ENCODE peak calls at places on chromosomes 6 and 20, in seven cellular contexts. C is cardiac fibroblast; O is heart left ventricle; Z is CD8-positive, alpha-beta T cell; U is choroid plexus epithelial cell; G is bronchial epithelial cell; S is upper lobe of right lung. Y is an unnamed sample.
A peak's percentile ranks its signal among the peaks of the same experiment; 100 is the strongest.

GRCh38 chr6:80872194-80872950 is 765.9 kb downstream of the BCKDHB start:
- DNase-seq in U (peak; percentile 78), S (no peak), Z (no peak), G (no peak), C (peak; percentile 22), O (peak; percentile 39), Y (no peak)

GRCh38 chr6:15500901-15501805 is 161.7 kb downstream of the DTNBP1 start:
- DNase-seq in O (peak; percentile 15), U (peak; percentile 42), Z (no peak), C (no peak), S (peak; percentile 54), G (no peak), Y (no peak)

GRCh38 chr20:6466065-6466810 is 301.2 kb upstream of the BMP2 start:
- DNase-seq in G (peak; percentile 66), S (no peak), C (peak; percentile 38), O (no peak), Z (no peak), U (peak; percentile 60), Y (no peak)

GRCh38 chr6:139762587-139763031 is 388.2 kb upstream of the CITED2 start:
- DNase-seq in G (peak; percentile 24), C (no peak), U (no peak), O (no peak), Z (no peak), S (no peak), Y (no peak)

GRCh38 chr6:147390909-147391536 is 117.5 kb upstream of the SAMD5 start:
- DNase-seq in Z (no peak), G (peak; percentile 34), S (no peak), U (peak; percentile 64), C (peak; percentile 40), O (no peak), Y (no peak)

GRCh38 chr6:49025273-49026240 is 437.5 kb downstream of the MMUT start:
- DNase-seq in U (no peak), G (peak; percentile 42), O (no peak), S (no peak), C (no peak), Z (no peak), Y (no peak)

GRCh38 chr20:13995086-13995665 is at the start of gene MACROD2:
- DNase-seq in C (peak; percentile 72), S (peak; percentile 98), G (peak; percentile 85), U (peak; percentile 83), O (peak; percentile 81), Z (peak; percentile 18), Y (peak; percentile 62)

GRCh38 chr20:51156041-51156795 is 133.3 kb upstream of the KCNG1 start:
- DNase-seq in C (peak; percentile 90), U (peak; percentile 77), Z (no peak), G (no peak), O (no peak), S (no peak), Y (no peak)

GRCh38 chr6:37889015-37889885 is 69.7 kb downstream of the ZFAND3 start:
- DNase-seq in U (no peak), C (no peak), S (no peak), G (peak; percentile 55), Z (no peak), O (no peak), Y (no peak)

GRCh38 chr20:21435576-21435975 is 38.2 kb upstream of the NKX2-4 start:
- DNase-seq in C (no peak), Z (no peak), O (no peak), S (no peak), U (peak; percentile 6), G (no peak), Y (no peak)

GRCh38 chr20:414161-414560 is 6.1 kb downstream of the RBCK1 start:
- DNase-seq in S (no peak), Z (no peak), G (no peak), U (no peak), O (no peak), C (no peak), Y (no peak)

GRCh38 chr20:408843-409696 is 971 bp downstream of the RBCK1 start:
- DNase-seq in G (no peak), O (no peak), Z (no peak), S (no peak), U (no peak), C (no peak), Y (no peak)

GRCh38 chr20:415820-416322 is 7.8 kb downstream of the RBCK1 start:
- DNase-seq in G (no peak), O (no peak), U (no peak), S (peak; percentile 85), Z (no peak), C (peak; percentile 14), Y (no peak)

GRCh38 chr20:409697-410559 is 1.8 kb downstream of the RBCK1 start:
- DNase-seq in Z (no peak), C (no peak), S (no peak), G (no peak), U (no peak), O (no peak), Y (no peak)

GRCh38 chr20:412081-412480 is 4.0 kb downstream of the RBCK1 start:
- DNase-seq in G (no peak), C (no peak), S (no peak), O (no peak), U (no peak), Z (no peak), Y (no peak)
- TF ChIP-seq CTCF in G (no peak), C (no peak), S (no peak), O (no peak), U (no peak), Z (no peak), Y (no peak)

DNA sequence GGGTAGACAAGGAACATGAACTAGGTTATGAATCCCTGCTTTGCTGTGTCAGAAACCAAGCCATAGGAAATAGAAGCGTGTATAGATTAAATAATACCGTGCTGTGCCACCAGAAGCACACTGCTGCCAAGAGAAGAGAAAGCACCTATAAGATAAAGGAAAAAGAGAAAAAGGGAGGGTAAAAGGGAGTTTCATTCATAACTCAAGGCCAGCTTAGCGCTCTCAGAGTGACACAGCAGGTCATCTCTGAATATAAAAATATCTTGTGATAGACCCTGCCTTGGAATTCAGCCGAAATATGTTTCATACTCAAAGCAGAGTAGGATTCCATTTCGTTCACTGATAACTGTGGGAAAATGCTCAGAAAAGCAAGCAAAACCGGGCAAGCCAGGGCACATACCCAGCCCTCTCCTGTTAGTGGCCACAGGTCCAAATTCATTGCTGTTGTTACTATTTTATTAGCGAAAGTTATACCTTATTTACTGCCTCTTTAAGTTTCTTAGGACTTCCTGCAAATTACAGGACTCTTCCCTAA is 8.7 kb downstream of the JAG1 start:
- DNase-seq in Z (no peak), C (peak; percentile 40), U (peak; percentile 68), O (no peak), S (no peak), G (peak; percentile 85), Y (no peak)
- H3K4me3 ChIP-seq in Z (no peak overlapping the region), C (no peak overlapping the region), U (no peak overlapping the region), O (peak overlapping the region; percentile 98), S (no peak overlapping the region), G (no peak overlapping the region), Y (no peak overlapping the region)

GRCh38 chr6:100463685-100464161 is 998 bp downstream of the SIM1 start:
- DNase-seq in Z (no peak), G (no peak), C (no peak), U (no peak), S (no peak), O (no peak), Y (no peak)
- TF ChIP-seq CTCF in Z (no peak), G (no peak), C (no peak), U (no peak), S (no peak), O (no peak), Y (no peak)

GRCh38 chr20:64048402-64049044 is 916 bp downstream of the SOX18 start:
- DNase-seq in C (no peak), S (no peak), U (no peak), Z (no peak), G (no peak), O (no peak), Y (no peak)
- H3K4me3 ChIP-seq in C (peak overlapping the region; percentile 44), S (peak overlapping the region; percentile 55), U (no peak overlapping the region), Z (no peak overlapping the region), G (no peak overlapping the region), O (peak overlapping the region; percentile 65), Y (no peak overlapping the region)

DNA sequence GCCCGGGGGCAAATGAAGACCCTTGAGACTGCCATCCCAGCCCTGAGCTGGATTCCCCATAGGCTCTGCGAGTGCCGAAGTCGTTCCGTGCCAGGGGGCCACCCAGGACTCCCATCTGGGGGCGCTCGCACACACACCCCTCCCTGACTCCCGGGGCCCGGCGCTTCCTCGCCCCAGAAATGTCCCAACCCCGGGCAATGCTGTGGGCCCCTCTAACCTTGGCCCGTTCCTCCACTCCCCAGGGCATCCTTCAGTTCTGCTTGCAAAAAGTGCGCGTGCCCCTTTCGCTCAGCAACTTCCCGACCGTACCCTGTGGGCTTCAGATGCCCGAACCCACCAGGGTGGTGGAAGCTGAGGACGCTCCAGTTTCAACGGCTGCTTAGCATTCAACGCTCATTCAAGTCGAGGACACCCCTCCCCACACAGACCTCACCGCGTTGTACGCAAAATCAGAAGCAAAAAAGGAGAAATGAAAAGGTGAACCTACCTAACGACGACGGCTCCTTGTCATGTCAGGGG is 25.4 kb downstream of the RIPOR2 start:
- DNase-seq in S (peak; percentile 66), G (peak; percentile 2), U (peak; percentile 24), O (no peak), Z (peak; percentile 53), C (peak; percentile 37), Y (no peak)
- TF ChIP-seq CTCF in S (no peak), G (no peak), U (peak; percentile 30), O (no peak), Z (no peak), C (no peak), Y (peak; percentile 36)

GRCh38 chr6:52612336-52613096 is 35.7 kb upstream of the TRAM2 start:
- DNase-seq in U (peak; percentile 36), O (no peak), S (no peak), G (no peak), Z (no peak), C (peak; percentile 48), Y (no peak)
- H3K4me3 ChIP-seq in U (no peak overlapping the region), O (no peak overlapping the region), S (no peak overlapping the region), G (no peak overlapping the region), Z (no peak overlapping the region), C (no peak overlapping the region), Y (no peak overlapping the region)

GRCh38 chr20:62624719-62625455 is 17.4 kb upstream of the SLCO4A1 start:
- DNase-seq in C (no peak), O (no peak), G (no peak), S (no peak), U (no peak), Z (no peak), Y (no peak)

GRCh38 chr20:62623488-62624324 is 18.6 kb upstream of the SLCO4A1 start:
- DNase-seq in G (peak; percentile 84), C (peak; percentile 94), S (peak; percentile 98), U (peak; percentile 84), O (peak; percentile 91), Z (peak; percentile 86), Y (peak; percentile 74)

GRCh38 chr20:62625516-62625915 is 16.8 kb upstream of the SLCO4A1 start:
- DNase-seq in S (no peak), O (no peak), U (no peak), C (no peak), G (no peak), Z (no peak), Y (no peak)

GRCh38 chr20:62622877-62623487 is 19.3 kb upstream of the SLCO4A1 start:
- DNase-seq in Z (no peak), C (no peak), U (no peak), G (no peak), O (no peak), S (no peak), Y (no peak)

GRCh38 chr20:62624325-62624690 is 18.0 kb upstream of the SLCO4A1 start:
- DNase-seq in S (no peak), O (no peak), U (no peak), G (no peak), C (no peak), Z (no peak), Y (no peak)
- TF ChIP-seq CTCF in S (no peak), O (no peak), U (no peak), G (peak; percentile 3), C (no peak), Z (no peak), Y (no peak)

GRCh38 chr20:4898282-4898681 is 103.0 kb downstream of the SLC23A2 start:
- DNase-seq in S (no peak), O (no peak), G (peak; percentile 97), Z (no peak), C (peak; percentile 73), U (peak; percentile 70), Y (peak; percentile 84)
- H3K4me3 ChIP-seq in S (no peak overlapping the region), O (no peak overlapping the region), G (no peak overlapping the region), Z (no peak overlapping the region), C (no peak overlapping the region), U (no peak overlapping the region), Y (no peak overlapping the region)